ENCODE peak calls at places on chromosome 15, in seven cellular contexts. N is PC-9; M is CD4-positive, alpha-beta T cell; L is stomach; H is endothelial cell; B is Caco-2; U is astrocyte of the spinal cord. W is an unnamed sample.

GRCh38 chr15:76954744-76955143 is 23.2 kb downstream of the RCN2 start:
- DNase-seq in N (no peak), M (no peak), L (no peak), H (no peak), B (no peak), U (no peak), W (no peak)

GRCh38 chr15:89323825-89324224 is 10.8 kb downstream of the POLG start:
- DNase-seq in N (no peak), M (no peak), L (no peak), H (no peak), B (no peak), U (no peak), W (no peak)

GRCh38 chr15:73596214-73596613 is 37.0 kb downstream of the NPTN start:
- DNase-seq in N (no peak), M (no peak), L (no peak), H (no peak), B (no peak), U (peak), W (no peak)

GRCh38 chr15:75145027-75145841 is 56.4 kb upstream of the C15orf39 start:
- DNase-seq in N (peak), M (no peak), L (no peak), H (no peak), B (no peak), U (no peak), W (no peak)

GRCh38 chr15:77346637-77347036 is 73.3 kb downstream of the PEAK1 start:
- DNase-seq in N (no peak), M (no peak), L (no peak), H (no peak), B (no peak), U (no peak), W (no peak)

GRCh38 chr15:25739687-25740121 is 123.4 kb downstream of the ATP10A start:
- DNase-seq in N (no peak), M (peak), L (no peak), H (peak), B (no peak), U (peak), W (no peak)

GRCh38 chr15:68635142-68635541 is 56.3 kb downstream of the CORO2B start:
- DNase-seq in N (no peak), M (no peak), L (no peak), H (no peak), B (no peak), U (no peak), W (no peak)

GRCh38 chr15:76384409-76384808 is 47.8 kb downstream of the ISL2 start:
- DNase-seq in N (no peak), M (no peak), L (no peak), H (no peak), B (no peak), U (no peak), W (no peak)

GRCh38 chr15:48096355-48096786 is 24.4 kb upstream of the SLC24A5 start:
- DNase-seq in N (no peak), M (no peak), L (no peak), H (no peak), B (no peak), U (no peak), W (no peak)

GRCh38 chr15:66803182-66803729 is 101.2 kb downstream of the SMAD6 start:
- DNase-seq in N (peak), M (no peak), L (peak), H (peak), B (peak), U (peak), W (no peak)

GRCh38 chr15:44788748-44789147 is 52.4 kb downstream of the TRIM69 start:
- DNase-seq in N (no peak), M (no peak), L (no peak), H (no peak), B (no peak), U (peak), W (no peak)

GRCh38 chr15:42595641-42596240 is 20.3 kb downstream of the STARD9 start:
- DNase-seq in N (no peak), M (no peak), L (no peak), H (no peak), B (no peak), U (no peak), W (no peak)

GRCh38 chr15:42590619-42591237 is 15.3 kb downstream of the STARD9 start:
- DNase-seq in N (no peak), M (no peak), L (no peak), H (no peak), B (no peak), U (no peak), W (no peak)

GRCh38 chr15:42593143-42593542 is 17.7 kb downstream of the STARD9 start:
- DNase-seq in N (no peak), M (no peak), L (no peak), H (no peak), B (no peak), U (no peak), W (no peak)

DNA sequence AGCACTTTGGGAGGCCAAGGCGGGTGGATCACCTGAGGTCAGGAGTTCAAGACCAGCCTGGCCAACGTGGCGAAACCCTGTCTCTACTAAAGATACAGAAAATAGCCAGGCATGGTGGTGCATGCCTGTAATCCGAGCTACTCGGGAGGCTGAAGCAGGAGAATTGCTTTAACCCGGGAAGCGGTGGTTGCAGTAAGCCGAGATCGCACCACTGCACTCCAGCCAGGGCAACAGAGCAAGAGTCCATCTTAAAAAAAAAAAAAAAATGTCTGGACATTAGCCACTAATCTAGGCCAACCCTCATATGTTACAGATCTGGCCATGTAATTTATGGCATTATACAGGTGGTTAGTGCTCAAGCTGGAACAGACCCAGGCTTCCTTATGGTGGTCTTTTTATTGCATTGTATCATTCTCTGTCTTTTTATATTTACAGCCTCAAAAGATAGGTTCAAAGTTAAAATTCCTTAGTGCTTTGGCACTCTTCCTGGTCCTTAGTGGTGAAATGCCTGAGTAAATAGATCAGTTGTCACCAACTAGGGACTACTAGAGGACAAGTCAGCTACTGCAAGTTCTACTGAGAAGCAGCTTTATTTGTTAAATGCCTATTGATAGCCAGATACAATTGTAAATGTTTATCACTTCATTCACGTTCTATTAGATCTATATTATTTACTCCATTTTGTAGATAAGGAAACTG is 16.0 kb downstream of the STARD9 start:
- DNase-seq in N (peak), M (no peak), L (no peak), H (no peak), B (no peak), U (peak), W (no peak)
- TF ChIP-seq CTCF in N (peak), M (peak), L (peak), H (no peak), B (peak), U (peak), W (peak)

GRCh38 chr15:30001592-30001991 is 81.2 kb upstream of the GOLGA8J start:
- DNase-seq in N (no peak), M (no peak), L (no peak), H (no peak), B (no peak), U (no peak), W (no peak)
- TF ChIP-seq CTCF in N (no peak), M (no peak), L (no peak), H (no peak), B (no peak), U (no peak), W (no peak)

GRCh38 chr15:42373274-42373673 is 14.0 kb downstream of the CAPN3 start:
- DNase-seq in N (no peak), M (no peak), L (no peak), H (no peak), B (no peak), U (no peak), W (no peak)

GRCh38 chr15:42373936-42374335 is 14.6 kb downstream of the CAPN3 start:
- DNase-seq in N (no peak), M (no peak), L (no peak), H (no peak), B (no peak), U (no peak), W (no peak)

GRCh38 chr15:42368096-42368495 is 8.8 kb downstream of the CAPN3 start:
- DNase-seq in N (no peak), M (no peak), L (no peak), H (no peak), B (no peak), U (no peak), W (no peak)

GRCh38 chr15:42374810-42375209 is 15.5 kb downstream of the CAPN3 start:
- DNase-seq in N (no peak), M (no peak), L (no peak), H (no peak), B (no peak), U (no peak), W (no peak)

GRCh38 chr15:42371125-42371524 is 11.8 kb downstream of the CAPN3 start:
- DNase-seq in N (no peak), M (no peak), L (no peak), H (no peak), B (no peak), U (no peak), W (peak)
- TF ChIP-seq CTCF in N (peak), M (no peak), L (no peak), H (no peak), B (no peak), U (no peak), W (peak)

GRCh38 chr15:64150236-64150578 is 1.3 kb upstream of the SNX22 start:
- DNase-seq in N (no peak), M (no peak), L (no peak), H (no peak), B (no peak), U (no peak), W (peak)

GRCh38 chr15:64151727-64152506 is at the start of gene SNX22:
- DNase-seq in N (no peak), M (peak), L (peak), H (no peak), B (no peak), U (no peak), W (peak)

GRCh38 chr15:64148581-64148980 is 3.0 kb upstream of the SNX22 start:
- DNase-seq in N (no peak), M (no peak), L (no peak), H (no peak), B (no peak), U (no peak), W (no peak)

GRCh38 chr15:64148168-64148567 is 3.4 kb upstream of the SNX22 start:
- DNase-seq in N (no peak), M (no peak), L (no peak), H (no peak), B (no peak), U (no peak), W (no peak)

DNA sequence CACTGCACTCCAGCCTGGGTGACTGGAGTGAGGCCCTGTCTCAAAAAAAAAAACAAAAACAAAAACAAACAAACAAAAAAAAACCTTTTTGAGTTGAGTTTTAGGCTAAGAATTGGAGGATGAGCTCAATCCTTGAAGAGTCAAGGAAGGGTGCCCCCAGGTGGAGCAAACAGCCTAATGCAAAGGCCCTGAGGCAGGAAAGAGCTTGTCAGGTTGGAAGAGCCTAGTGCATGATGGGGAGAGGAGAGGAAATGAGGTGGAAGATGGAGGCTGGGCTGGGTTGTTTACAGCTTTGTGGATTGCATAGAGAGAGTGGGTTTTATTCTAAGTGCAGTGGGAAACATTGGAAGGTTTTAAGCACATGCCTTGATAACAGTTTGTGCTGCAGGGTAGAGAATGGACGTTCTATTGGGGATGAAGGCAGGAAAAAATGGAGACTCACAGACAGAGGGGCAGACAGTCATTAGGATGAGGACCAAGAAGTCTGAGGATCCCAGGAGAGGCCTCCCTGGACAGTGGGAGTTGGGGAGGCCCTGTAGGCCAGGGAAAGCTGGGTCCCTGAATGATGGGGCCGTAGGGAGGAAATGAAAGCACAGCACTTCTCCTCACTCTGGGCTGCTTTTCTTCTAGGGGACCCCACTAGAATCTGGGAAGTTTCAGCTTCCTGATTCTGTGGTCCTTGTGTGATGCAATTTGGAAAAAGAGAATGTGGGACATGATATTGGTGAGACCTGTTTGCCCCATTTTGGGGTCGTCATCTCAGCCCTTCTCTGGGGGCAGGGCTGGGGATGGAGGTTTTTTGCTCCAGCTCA is 1.9 kb upstream of the SNX22 start:
- DNase-seq in N (no peak), M (no peak), L (no peak), H (no peak), B (no peak), U (no peak), W (no peak)
- TF ChIP-seq CTCF in N (peak), M (no peak), L (no peak), H (no peak), B (no peak), U (peak), W (no peak)

GRCh38 chr15:38266247-38266996 is 13.8 kb downstream of the SPRED1 start:
- DNase-seq in N (no peak), M (no peak), L (no peak), H (no peak), B (no peak), U (peak), W (no peak)
- TF ChIP-seq CTCF in N (no peak), M (no peak), L (no peak), H (no peak), B (no peak), U (no peak), W (no peak)

GRCh38 chr15:29040367-29040745 is 154.6 kb downstream of the APBA2 start:
- DNase-seq in N (no peak), M (no peak), L (no peak), H (no peak), B (no peak), U (peak), W (no peak)

GRCh38 chr15:29034593-29035364 is 149.0 kb downstream of the APBA2 start:
- DNase-seq in N (no peak), M (no peak), L (no peak), H (no peak), B (no peak), U (no peak), W (no peak)

GRCh38 chr15:29039466-29040366 is 153.9 kb downstream of the APBA2 start:
- DNase-seq in N (no peak), M (no peak), L (no peak), H (no peak), B (no peak), U (peak), W (no peak)

GRCh38 chr15:29035571-29036285 is 150.0 kb downstream of the APBA2 start:
- DNase-seq in N (no peak), M (no peak), L (no peak), H (no peak), B (no peak), U (no peak), W (no peak)

DNA sequence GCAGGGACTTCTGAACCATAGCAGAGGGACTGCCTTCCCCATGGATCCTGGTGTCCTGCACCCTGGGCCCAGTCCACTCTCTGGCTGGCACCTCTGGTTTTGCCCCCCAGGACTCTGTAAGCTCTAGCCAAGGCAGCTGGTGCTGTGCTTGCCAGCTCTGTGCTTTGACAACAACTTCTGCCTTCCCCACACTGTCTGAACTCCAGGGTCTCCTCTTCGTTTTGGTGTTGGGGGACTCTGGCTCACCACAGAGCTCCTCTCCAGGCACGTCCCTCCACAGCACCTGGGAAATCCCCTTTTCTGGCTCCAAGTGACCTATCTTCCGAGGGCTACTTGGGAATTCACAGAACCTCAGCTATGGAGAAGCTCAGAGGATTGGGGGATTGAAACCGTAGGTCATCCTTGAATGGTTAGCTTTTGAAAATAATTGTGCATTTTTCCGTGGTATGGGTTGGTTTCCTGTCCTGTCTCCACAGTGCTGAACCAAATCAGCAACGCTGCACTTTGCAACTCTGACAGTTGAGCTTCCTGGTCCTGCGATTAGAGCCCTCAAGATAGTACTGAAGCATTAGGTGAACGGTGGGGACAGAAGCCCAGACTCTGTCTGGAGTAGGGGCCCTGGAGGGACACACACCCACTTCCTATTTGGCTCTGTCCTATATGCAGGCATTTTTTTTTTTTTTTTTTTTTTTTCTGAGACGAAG is 152.4 kb downstream of the APBA2 start:
- DNase-seq in N (no peak), M (no peak), L (no peak), H (no peak), B (no peak), U (no peak), W (no peak)
- TF ChIP-seq CTCF in N (no peak), M (no peak), L (no peak), H (no peak), B (no peak), U (no peak), W (no peak)

W was measured in CD14-positive monocyte.